ENCODE peak calls at places on chromosomes 4 and X, in eight cellular contexts. D is neural progenitor cell; H is astrocyte of the cerebellum; K is caudate nucleus; I is stimulated activated CD4-positive, alpha-beta T cell treated with anti-CD3 and anti-CD28 coated beads, Interleukin-4, amount 100 ng/mL, for 48 hours; Q is H4; R is cardiac muscle cell; M is HFFc6. B is an unnamed sample.
A peak's percentile ranks its signal among the peaks of the same experiment; 100 is the strongest.

GRCh38 chr4:108156391-108156790 is 12.3 kb downstream of the LEF1 start:
- DNase-seq in D (no peak), H (no peak), K (no peak), I (no peak), Q (no peak), R (no peak), M (no peak), B (no peak)

GRCh38 chr4:10160280-10160856 is 43.8 kb upstream of the WDR1 start:
- DNase-seq in D (peak; percentile 51), H (no peak), K (no peak), I (no peak), Q (peak; percentile 31), R (peak; percentile 60), M (peak; percentile 41), B (peak; percentile 41)

GRCh38 chrX:150730719-150731118 is 37.5 kb downstream of the MTMR1 start:
- DNase-seq in D (no peak), H (peak; percentile 13), K (no peak), I (no peak), Q (no peak), R (no peak), M (peak; percentile 52), B (peak; percentile 89)

GRCh38 chr4:97367878-97368277 is 775.4 kb downstream of the STPG2 start:
- DNase-seq in D (no peak), H (peak; percentile 91), K (no peak), I (no peak), Q (peak; percentile 83), R (no peak), M (no peak), B (peak; percentile 2)

GRCh38 chrX:146707781-146708180 is 101.8 kb upstream of the CXorf51B start:
- DNase-seq in D (peak; percentile 10), H (no peak), K (no peak), I (no peak), Q (no peak), R (no peak), M (no peak), B (no peak)

GRCh38 chr4:92305878-92306520 is 2.2 kb downstream of the GRID2 start:
- DNase-seq in D (peak; percentile 55), H (no peak), K (peak; percentile 73), I (no peak), Q (no peak), R (peak; percentile 37), M (no peak), B (no peak)

GRCh38 chrX:16695079-16695676 is 17.3 kb downstream of the CTPS2 start:
- DNase-seq in D (peak; percentile 68), H (peak; percentile 48), K (peak; percentile 8), I (peak; percentile 26), Q (peak; percentile 27), R (peak; percentile 74), M (peak; percentile 20), B (peak; percentile 40)

GRCh38 chr4:41438564-41438963 is 99.4 kb upstream of the LIMCH1 start:
- DNase-seq in D (no peak), H (no peak), K (no peak), I (no peak), Q (no peak), R (no peak), M (no peak), B (peak; percentile 44)

GRCh38 chr4:165580379-165580905 is 201.6 kb downstream of the CPE start:
- DNase-seq in D (no peak), H (peak; percentile 65), K (no peak), I (no peak), Q (peak; percentile 66), R (peak; percentile 42), M (peak; percentile 73), B (peak; percentile 61)

GRCh38 chr4:73606465-73606974 is 13.7 kb downstream of the RASSF6 start:
- DNase-seq in D (no peak), H (no peak), K (no peak), I (no peak), Q (peak; percentile 31), R (no peak), M (no peak), B (no peak)

GRCh38 chr4:15906024-15906443 is 32.5 kb downstream of the FGFBP1 start:
- DNase-seq in D (peak; percentile 39), H (no peak), K (no peak), I (peak; percentile 7), Q (no peak), R (no peak), M (no peak), B (no peak)

GRCh38 chrX:5842601-5843000 is 386.1 kb downstream of the NLGN4X start:
- DNase-seq in D (no peak), H (no peak), K (no peak), I (no peak), Q (no peak), R (no peak), M (no peak), B (no peak)

GRCh38 chr4:99144070-99144469 is at the start of gene ADH4:
- DNase-seq in D (peak; percentile 10), H (no peak), K (no peak), I (no peak), Q (no peak), R (no peak), M (no peak), B (peak; percentile 35)

GRCh38 chrX:38129366-38129765 is 91.3 kb downstream of the SRPX start:
- DNase-seq in D (no peak), H (no peak), K (no peak), I (no peak), Q (no peak), R (no peak), M (no peak), B (no peak)

GRCh38 chr4:10587697-10588096 is 96.9 kb downstream of the CLNK start:
- DNase-seq in D (no peak), H (no peak), K (no peak), I (no peak), Q (no peak), R (no peak), M (no peak), B (no peak)

GRCh38 chr4:103853627-103854026 is 133.8 kb upstream of the TACR3 start:
- DNase-seq in D (no peak), H (no peak), K (no peak), I (no peak), Q (no peak), R (no peak), M (no peak), B (peak; percentile 1)

GRCh38 chr4:122293374-122294365 is 85.1 kb upstream of the ADAD1 start:
- DNase-seq in D (no peak), H (peak; percentile 4), K (no peak), I (no peak), Q (no peak), R (no peak), M (no peak), B (no peak)

GRCh38 chrX:46750829-46751228 is 8.1 kb downstream of the SLC9A7 start:
- DNase-seq in D (no peak), H (no peak), K (no peak), I (no peak), Q (no peak), R (no peak), M (no peak), B (no peak)

GRCh38 chrX:111719426-111720210 is 38.6 kb downstream of the ALG13 start:
- DNase-seq in D (no peak), H (no peak), K (no peak), I (no peak), Q (no peak), R (no peak), M (peak; percentile 18), B (peak; percentile 14)

GRCh38 chr4:172726001-172726423 is 442.6 kb upstream of the GALNT7 start:
- DNase-seq in D (peak; percentile 30), H (no peak), K (no peak), I (no peak), Q (no peak), R (no peak), M (peak; percentile 1), B (peak; percentile 48)

GRCh38 chr4:181646864-181647263 is 596.3 kb upstream of the TENM3 start:
- DNase-seq in D (no peak), H (no peak), K (no peak), I (no peak), Q (no peak), R (no peak), M (peak; percentile 38), B (peak; percentile 33)

GRCh38 chr4:93334003-93334402 is 494.6 kb upstream of the ATOH1 start:
- DNase-seq in D (no peak), H (no peak), K (no peak), I (no peak), Q (no peak), R (no peak), M (no peak), B (no peak)

GRCh38 chr4:40395908-40396806 is 61.0 kb downstream of the CHRNA9 start:
- DNase-seq in D (peak; percentile 14), H (peak; percentile 18), K (no peak), I (no peak), Q (peak; percentile 54), R (peak; percentile 23), M (no peak), B (no peak)

GRCh38 chr4:61359301-61359700 is 159.2 kb downstream of the ADGRL3 start:
- DNase-seq in D (no peak), H (no peak), K (no peak), I (no peak), Q (no peak), R (no peak), M (no peak), B (no peak)

GRCh38 chrX:130091976-130092522 is 18.2 kb downstream of the ELF4 start:
- DNase-seq in D (no peak), H (no peak), K (no peak), I (peak; percentile 72), Q (no peak), R (no peak), M (no peak), B (no peak)

GRCh38 chrX:39311646-39312045 is 510.4 kb downstream of the MID1IP1 start:
- DNase-seq in D (no peak), H (no peak), K (no peak), I (no peak), Q (no peak), R (no peak), M (no peak), B (no peak)